ENCODE peak calls at places on chromosome 2, in four cellular contexts. G is substantia nigra, L is NCI-H748 treated with DMSO at 0.1 percent for 48 hours, J is endothelial cell of umbilical vein. V is an unnamed sample.

GRCh38 chr2:23532311-23533013 is 147.5 kb downstream of the KLHL29 start:
- DNase-seq in G (no peak), L (no peak), J (no peak), V (no peak)

GRCh38 chr2:187174582-187174981 is 273.5 kb downstream of the CALCRL start:
- DNase-seq in G (no peak), L (no peak), J (no peak), V (no peak)

GRCh38 chr2:138090330-138090729 is 126.1 kb downstream of the HNMT start:
- DNase-seq in G (no peak), L (peak), J (peak), V (no peak)

GRCh38 chr2:23617167-23617787 is 232.3 kb downstream of the KLHL29 start:
- DNase-seq in G (peak), L (no peak), J (peak), V (no peak)

GRCh38 chr2:23423873-23424680 is 39.1 kb downstream of the KLHL29 start:
- DNase-seq in G (no peak), L (no peak), J (no peak), V (no peak)

GRCh38 chr2:236661064-236661761 is 91.6 kb downstream of the ACKR3 start:
- DNase-seq in G (no peak), L (no peak), J (peak), V (peak)

GRCh38 chr2:67839668-67840067 is 223.1 kb downstream of the C1D start:
- DNase-seq in G (no peak), L (no peak), J (no peak), V (no peak)

GRCh38 chr2:47904903-47905453 is 1.3 kb downstream of the FBXO11 start:
- DNase-seq in G (peak), L (no peak), J (peak), V (peak)

GRCh38 chr2:65562890-65563289 is 130.5 kb upstream of the SPRED2 start:
- DNase-seq in G (no peak), L (no peak), J (no peak), V (no peak)

GRCh38 chr2:200742426-200742825 is 69.3 kb upstream of the BZW1 start:
- DNase-seq in G (no peak), L (no peak), J (peak), V (peak)

GRCh38 chr2:9752441-9753275 is 90.6 kb upstream of the TAF1B start:
- DNase-seq in G (no peak), L (no peak), J (no peak), V (peak)

GRCh38 chr2:208036357-208036756 is 11.0 kb upstream of the PLEKHM3 start:
- DNase-seq in G (no peak), L (no peak), J (no peak), V (no peak)

GRCh38 chr2:1266311-1266710 is 147.0 kb upstream of the TPO start:
- DNase-seq in G (no peak), L (no peak), J (no peak), V (no peak)

GRCh38 chr2:46306988-46307655 is 9.9 kb downstream of the EPAS1 start:
- DNase-seq in G (no peak), L (no peak), J (no peak), V (no peak)

GRCh38 chr2:134212726-134213125 is 41.1 kb upstream of the MGAT5 start:
- DNase-seq in G (no peak), L (no peak), J (no peak), V (no peak)

GRCh38 chr2:215371915-215372897 is 60.3 kb downstream of the ATIC start:
- DNase-seq in G (no peak), L (no peak), J (no peak), V (no peak)

V was measured in MG63.